ENCODE peak calls at places on chromosome 13, in five cellular contexts. One of them, this sample, is unnamed.

GRCh38 chr13:100349594-100349993 is 239.0 kb downstream of the GGACT start:
- DNase-seq in mesothelial cell of epicardium: no peak
- DNase-seq in brain microvascular endothelial cell: no peak
- DNase-seq in foreskin fibroblast: no peak
- DNase-seq in mucosa of gallbladder: no peak
- DNase-seq in this sample: no peak

GRCh38 chr13:70203661-70204229 is 95.5 kb upstream of the KLHL1 start:
- DNase-seq in foreskin fibroblast: no peak
- DNase-seq in mesothelial cell of epicardium: no peak
- DNase-seq in brain microvascular endothelial cell: no peak
- DNase-seq in mucosa of gallbladder: no peak
- DNase-seq in this sample: no peak

GRCh38 chr13:22278336-22278929 is 607.6 kb downstream of the FGF9 start:
- DNase-seq in mucosa of gallbladder: peak; percentile 69
- DNase-seq in mesothelial cell of epicardium: no peak
- DNase-seq in brain microvascular endothelial cell: no peak
- DNase-seq in foreskin fibroblast: no peak
- DNase-seq in this sample: no peak

GRCh38 chr13:33110713-33111413 is 94.6 kb downstream of the KL start:
- DNase-seq in mucosa of gallbladder: no peak
- DNase-seq in foreskin fibroblast: peak; percentile 45
- DNase-seq in brain microvascular endothelial cell: no peak
- DNase-seq in mesothelial cell of epicardium: no peak
- DNase-seq in this sample: peak; percentile 66

GRCh38 chr13:29908411-29908810 is 58.0 kb upstream of the UBL3 start:
- DNase-seq in foreskin fibroblast: peak; percentile 85
- DNase-seq in mesothelial cell of epicardium: no peak
- DNase-seq in brain microvascular endothelial cell: no peak
- DNase-seq in mucosa of gallbladder: no peak
- DNase-seq in this sample: no peak

GRCh38 chr13:41547253-41548000 is 90.1 kb downstream of the RGCC start:
- DNase-seq in mesothelial cell of epicardium: no peak
- DNase-seq in mucosa of gallbladder: no peak
- DNase-seq in foreskin fibroblast: no peak
- DNase-seq in brain microvascular endothelial cell: no peak
- DNase-seq in this sample: peak; percentile 64

GRCh38 chr13:110265682-110266430 is 41.1 kb downstream of the COL4A1 start:
- DNase-seq in foreskin fibroblast: no peak
- DNase-seq in brain microvascular endothelial cell: no peak
- DNase-seq in mucosa of gallbladder: no peak
- DNase-seq in mesothelial cell of epicardium: no peak
- DNase-seq in this sample: peak; percentile 47

GRCh38 chr13:73224708-73225107 is 165.9 kb downstream of the KLF5 start:
- DNase-seq in foreskin fibroblast: no peak
- DNase-seq in mesothelial cell of epicardium: no peak
- DNase-seq in mucosa of gallbladder: no peak
- DNase-seq in brain microvascular endothelial cell: no peak
- DNase-seq in this sample: no peak

GRCh38 chr13:46992383-46992952 is 95.6 kb upstream of the HTR2A start:
- DNase-seq in mesothelial cell of epicardium: no peak
- DNase-seq in brain microvascular endothelial cell: peak; percentile 14
- DNase-seq in mucosa of gallbladder: no peak
- DNase-seq in foreskin fibroblast: no peak
- DNase-seq in this sample: no peak

GRCh38 chr13:111049791-111050538 is 65.1 kb upstream of the ARHGEF7 start:
- DNase-seq in mesothelial cell of epicardium: no peak
- DNase-seq in foreskin fibroblast: no peak
- DNase-seq in mucosa of gallbladder: no peak
- DNase-seq in brain microvascular endothelial cell: no peak
- DNase-seq in this sample: peak; percentile 40

GRCh38 chr13:50410921-50411712 is 395.9 kb downstream of the KCNRG start:
- DNase-seq in mesothelial cell of epicardium: no peak
- DNase-seq in mucosa of gallbladder: no peak
- DNase-seq in brain microvascular endothelial cell: peak; percentile 80
- DNase-seq in foreskin fibroblast: peak; percentile 77
- DNase-seq in this sample: peak; percentile 59